ENCODE peak calls at places on chromosomes 4 and X, in eight cellular contexts. S, P, N, D, Z, F, C and K are unnamed samples. For H3K36me3, the result is how much of the 10 kb centered on the place peaks cover.

GRCh38 chrX:41922694-41923171 is 621 bp downstream of the CASK start:
- DNase-seq in S (peak), P (peak), N (no peak), D (peak), Z (peak), F (peak), C (peak), K (no peak)

GRCh38 chr4:24730256-24731001 is 64.9 kb upstream of the SOD3 start:
- DNase-seq in S (no peak), P (peak), N (no peak), D (peak), Z (peak), F (peak), C (no peak), K (no peak)

GRCh38 chr4:119738901-119739300 is 110.3 kb upstream of the PDE5A start:
- DNase-seq in S (no peak), P (no peak), N (no peak), D (no peak), Z (no peak), F (no peak), C (no peak), K (no peak)

GRCh38 chrX:138255373-138255772 is 456.1 kb downstream of the FGF13 start:
- DNase-seq in S (no peak), P (no peak), N (no peak), D (no peak), Z (no peak), F (no peak), C (no peak), K (no peak)

GRCh38 chr4:109631709-109632108 is 71.5 kb downstream of the CASP6 start:
- DNase-seq in S (no peak), P (peak), N (no peak), D (peak), Z (peak), F (peak), C (no peak), K (no peak)

GRCh38 chr4:8582941-8583654 is 2.9 kb downstream of the GPR78 start:
- DNase-seq in S (no peak), P (no peak), N (no peak), D (no peak), Z (no peak), F (no peak), C (no peak), K (no peak)

GRCh38 chrX:9339603-9340569 is 125.0 kb upstream of the TBL1X start:
- DNase-seq in S (no peak), P (peak), N (no peak), D (peak), Z (no peak), F (peak), C (peak), K (no peak)

GRCh38 chr4:60463846-60464502 is 736.2 kb upstream of the ADGRL3 start:
- DNase-seq in S (no peak), P (no peak), N (no peak), D (no peak), Z (no peak), F (no peak), C (no peak), K (no peak)

GRCh38 chrX:145923376-145923775 is 105.7 kb downstream of the SLITRK2 start:
- DNase-seq in S (no peak), P (no peak), N (no peak), D (no peak), Z (no peak), F (no peak), C (no peak), K (no peak)

GRCh38 chrX:49249071-49249470 is 13.8 kb downstream of the CCDC22 start:
- DNase-seq in S (no peak), P (no peak), N (no peak), D (no peak), Z (no peak), F (no peak), C (no peak), K (no peak)

GRCh38 chrX:71533850-71534515 is 1.1 kb downstream of the OGT start:
- DNase-seq in S (peak), P (peak), N (peak), D (peak), Z (peak), F (peak), C (peak), K (no peak)

GRCh38 chr4:6999172-7000086 is 43.7 kb upstream of the TADA2B start:
- DNase-seq in S (no peak), P (no peak), N (no peak), D (no peak), Z (no peak), F (no peak), C (no peak), K (no peak)

GRCh38 chr4:110998308-110998707 is 375.4 kb upstream of the PITX2 start:
- DNase-seq in S (no peak), P (no peak), N (no peak), D (no peak), Z (no peak), F (no peak), C (no peak), K (no peak)

GRCh38 chr4:89988268-89988667 is 93.6 kb downstream of the MMRN1 start:
- DNase-seq in S (no peak), P (no peak), N (no peak), D (no peak), Z (no peak), F (no peak), C (no peak), K (no peak)

GRCh38 chr4:84920591-84920990 is 45.9 kb downstream of the WDFY3 start:
- DNase-seq in S (peak), P (no peak), N (no peak), D (no peak), Z (no peak), F (no peak), C (no peak), K (no peak)

GRCh38 chr4:7171191-7171900 is 21.0 kb upstream of the SORCS2 start:
- DNase-seq in S (no peak), P (no peak), N (no peak), D (peak), Z (no peak), F (no peak), C (no peak), K (no peak)

GRCh38 chr4:25827897-25828296 is 34.9 kb downstream of the SEL1L3 start:
- DNase-seq in S (no peak), P (no peak), N (no peak), D (no peak), Z (no peak), F (no peak), C (no peak), K (no peak)

GRCh38 chrX:107894038-107894437 is 68.4 kb downstream of the MID2 start:
- DNase-seq in S (peak), P (peak), N (no peak), D (no peak), Z (peak), F (peak), C (no peak), K (peak)

GRCh38 chr4:170697845-170698244 is 608.1 kb upstream of the AADAT start:
- DNase-seq in S (no peak), P (no peak), N (no peak), D (no peak), Z (no peak), F (no peak), C (no peak), K (no peak)

GRCh38 chr4:56049428-56050212 is 100.9 kb downstream of the CEP135 start:
- DNase-seq in S (peak), P (no peak), N (no peak), D (no peak), Z (peak), F (peak), C (peak), K (peak)

GRCh38 chrX:154648931-154649863 is 4.2 kb downstream of the CTAG2 start:
- DNase-seq in S (no peak), P (no peak), N (no peak), D (no peak), Z (no peak), F (no peak), C (no peak), K (no peak)

GRCh38 chr4:4765811-4766210 is 93.7 kb upstream of the MSX1 start:
- DNase-seq in S (no peak), P (no peak), N (no peak), D (peak), Z (no peak), F (no peak), C (no peak), K (no peak)

GRCh38 chr4:126899382-126899801 is 733.4 kb upstream of the INTU start:
- DNase-seq in S (no peak), P (peak), N (no peak), D (no peak), Z (no peak), F (peak), C (peak), K (no peak)

GRCh38 chrX:111568356-111568755 is 56.9 kb downstream of the SERTM2 start:
- DNase-seq in S (no peak), P (no peak), N (no peak), D (no peak), Z (no peak), F (no peak), C (peak), K (no peak)

GRCh38 chr4:93313207-93313606 is 515.3 kb upstream of the ATOH1 start:
- DNase-seq in S (no peak), P (no peak), N (no peak), D (no peak), Z (no peak), F (no peak), C (no peak), K (no peak)

GRCh38 chrX:68238568-68238967 is 194.7 kb downstream of the OPHN1 start:
- DNase-seq in S (no peak), P (no peak), N (no peak), D (no peak), Z (no peak), F (no peak), C (no peak), K (peak)

GRCh38 chr4:181582595-181582994 is 660.6 kb upstream of the TENM3 start:
- DNase-seq in S (no peak), P (no peak), N (no peak), D (no peak), Z (no peak), F (no peak), C (peak), K (no peak)

GRCh38 chrX:29295987-29296680 is 708.9 kb downstream of the IL1RAPL1 start:
- DNase-seq in S (peak), P (no peak), N (no peak), D (no peak), Z (no peak), F (no peak), C (no peak), K (no peak)

GRCh38 chr4:16858275-16858752 is 40.1 kb downstream of the LDB2 start:
- DNase-seq in S (peak), P (peak), N (no peak), D (no peak), Z (no peak), F (peak), C (no peak), K (peak)

GRCh38 chrX:115690554-115691216 is 129.7 kb downstream of the PLS3 start:
- DNase-seq in S (peak), P (peak), N (peak), D (peak), Z (peak), F (peak), C (peak), K (peak)

GRCh38 chr4:179151770-179152169 is 1709.5 kb upstream of the AGA start:
- DNase-seq in S (no peak), P (no peak), N (no peak), D (no peak), Z (no peak), F (no peak), C (no peak), K (no peak)

GRCh38 chr4:7867701-7868429 is 71.8 kb downstream of the AFAP1 start:
- DNase-seq in S (no peak), P (no peak), N (no peak), D (no peak), Z (no peak), F (no peak), C (no peak), K (no peak)

GRCh38 chr4:142893012-142893411 is 46.9 kb upstream of the INPP4B start:
- DNase-seq in S (no peak), P (no peak), N (no peak), D (no peak), Z (no peak), F (no peak), C (no peak), K (peak)

GRCh38 chr4:144831971-144832370 is 186.0 kb downstream of the HHIP start:
- DNase-seq in S (peak), P (no peak), N (no peak), D (no peak), Z (no peak), F (no peak), C (no peak), K (no peak)

GRCh38 chrX:18828832-18829404 is 121.5 kb downstream of the PPEF1 start:
- DNase-seq in S (no peak), P (no peak), N (no peak), D (no peak), Z (no peak), F (no peak), C (no peak), K (no peak)

GRCh38 chrX:73922856-73923429 is 359.9 kb downstream of the CHIC1 start:
- DNase-seq in S (peak), P (no peak), N (no peak), D (no peak), Z (no peak), F (no peak), C (no peak), K (no peak)

GRCh38 chrX:12951590-12951965 is 23.3 kb upstream of the TMSB4X start:
- DNase-seq in S (no peak), P (no peak), N (no peak), D (no peak), Z (no peak), F (no peak), C (no peak), K (no peak)

GRCh38 chr4:1236103-1236641 is 12.8 kb downstream of the CTBP1 start:
- DNase-seq in S (no peak), P (no peak), N (no peak), D (peak), Z (no peak), F (no peak), C (no peak), K (no peak)

GRCh38 chr4:1239141-1239948 is 9.6 kb downstream of the CTBP1 start:
- DNase-seq in S (no peak), P (peak), N (no peak), D (peak), Z (no peak), F (no peak), C (no peak), K (no peak)

GRCh38 chr4:1239949-1240305 is 9.0 kb downstream of the CTBP1 start:
- DNase-seq in S (no peak), P (no peak), N (no peak), D (no peak), Z (no peak), F (no peak), C (no peak), K (no peak)

GRCh38 chr4:1238676-1239000 is 10.3 kb downstream of the CTBP1 start:
- DNase-seq in S (no peak), P (no peak), N (no peak), D (no peak), Z (no peak), F (no peak), C (no peak), K (no peak)

DNA sequence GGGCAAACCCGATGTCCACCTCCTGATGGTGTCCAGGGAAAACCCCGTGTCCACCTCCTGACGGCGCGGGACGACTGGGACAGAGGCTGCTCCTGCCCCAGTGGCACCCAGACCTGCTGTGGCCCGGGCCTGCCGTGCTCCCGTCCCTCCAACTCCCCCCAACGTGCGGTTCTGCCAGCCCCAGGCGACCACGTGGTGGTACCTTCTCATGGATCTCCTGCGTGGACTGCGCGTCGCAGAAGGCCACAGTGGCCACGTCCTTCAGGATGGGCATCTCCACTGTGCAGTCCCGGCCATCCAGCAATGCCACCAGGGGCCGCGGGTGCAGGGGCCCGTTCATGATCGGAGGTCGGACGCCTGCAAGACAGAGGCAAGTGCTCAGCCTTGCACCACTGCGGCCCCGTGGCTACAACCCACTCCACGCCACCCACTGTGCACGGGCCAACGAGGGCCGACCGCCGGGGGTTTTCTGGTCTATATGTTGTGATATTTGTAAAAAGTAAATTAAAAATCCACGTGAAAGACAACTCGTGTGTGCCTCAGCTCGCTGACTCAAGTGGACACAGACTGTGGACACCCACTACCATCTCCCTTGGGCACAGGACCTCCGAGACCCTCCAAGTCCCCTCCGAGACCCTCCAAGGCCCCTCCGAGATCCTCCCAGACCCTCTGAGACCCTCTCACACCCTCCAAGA is 10.8 kb downstream of the CTBP1 start:
- DNase-seq in S (no peak), P (no peak), N (no peak), D (peak), Z (no peak), F (no peak), C (no peak), K (no peak)
- H3K36me3 ChIP-seq in S (under half), P (half or more), N (half or more), D (under half), Z (under half), F (half or more), C (under half), K (half or more)

GRCh38 chr4:5810151-5810550 is 82.7 kb downstream of the CRMP1 start:
- DNase-seq in S (no peak), P (no peak), N (no peak), D (no peak), Z (no peak), F (no peak), C (no peak), K (no peak)

GRCh38 chr4:5805270-5805669 is 87.6 kb downstream of the CRMP1 start:
- DNase-seq in S (no peak), P (no peak), N (no peak), D (no peak), Z (no peak), F (no peak), C (no peak), K (no peak)

GRCh38 chr4:5810770-5811430 is 82.0 kb downstream of the CRMP1 start:
- DNase-seq in S (no peak), P (no peak), N (no peak), D (no peak), Z (no peak), F (no peak), C (no peak), K (no peak)

GRCh38 chr4:5809216-5809776 is 83.6 kb downstream of the CRMP1 start:
- DNase-seq in S (no peak), P (no peak), N (no peak), D (no peak), Z (no peak), F (no peak), C (no peak), K (no peak)

DNA sequence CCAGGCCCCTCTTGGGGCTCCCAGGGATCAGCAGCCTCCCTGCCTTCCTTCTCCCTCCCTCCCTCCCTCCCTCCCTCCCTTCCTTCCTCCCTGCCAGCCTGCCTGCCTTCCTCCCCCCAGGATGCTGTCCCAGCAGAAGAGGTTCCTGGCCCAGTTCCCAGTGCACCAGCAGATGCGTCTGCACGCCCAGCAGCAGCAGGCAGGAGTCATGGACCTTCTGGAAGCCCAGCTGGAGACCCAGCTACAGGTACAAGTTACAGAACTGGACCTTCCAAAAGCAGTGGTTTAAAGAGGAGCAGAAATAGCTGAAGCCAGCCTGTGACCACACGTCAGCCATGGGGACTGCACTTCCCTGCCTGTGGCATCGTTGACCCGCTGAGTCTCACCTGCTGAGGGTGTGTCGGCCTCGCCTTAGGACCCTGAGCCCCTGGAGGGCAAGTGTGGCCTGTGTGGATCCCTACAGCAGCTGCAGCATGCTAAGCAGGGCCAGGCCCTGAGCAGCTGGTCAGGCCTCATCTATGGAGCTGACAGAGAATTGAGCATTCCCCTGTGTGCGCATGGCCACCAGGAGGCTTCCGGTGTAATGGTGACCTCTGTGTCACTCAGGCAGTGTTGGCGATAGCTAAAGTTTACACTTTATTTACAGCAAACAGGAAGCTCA is 84.7 kb downstream of the CRMP1 start:
- DNase-seq in S (peak), P (no peak), N (no peak), D (no peak), Z (no peak), F (no peak), C (no peak), K (no peak)
- H3K36me3 ChIP-seq in S (under half), P (half or more), N (half or more), D (under half), Z (under half), F (under half), C (under half), K (half or more)

GRCh38 chr4:34893382-34893781 is 1350.9 kb downstream of the ARAP2 start:
- DNase-seq in S (no peak), P (no peak), N (no peak), D (no peak), Z (no peak), F (no peak), C (no peak), K (no peak)
- H3K36me3 ChIP-seq in S (under half), P (under half), N (under half), D (under half), Z (under half), F (under half), C (under half), K (under half)

DNA sequence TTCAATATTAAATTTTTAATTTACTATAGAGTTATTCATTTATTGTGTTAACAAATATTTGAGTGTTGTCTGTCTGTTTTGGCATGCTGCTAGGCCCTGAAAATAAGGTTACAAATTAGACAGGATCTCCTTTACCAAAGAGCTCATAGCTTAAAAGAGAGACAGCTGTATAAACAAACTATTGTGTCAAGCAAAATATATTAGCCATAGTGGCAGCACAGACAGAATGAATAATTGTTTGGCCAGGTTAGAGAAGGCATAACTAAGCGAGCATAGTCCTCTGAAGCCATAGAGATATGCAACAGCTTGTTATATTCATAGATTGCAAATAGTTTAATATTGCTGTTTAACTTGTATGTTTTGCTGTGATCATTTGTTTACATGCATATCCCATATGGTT is 66.7 kb upstream of the NDUFC1 start:
- DNase-seq in S (peak), P (no peak), N (no peak), D (no peak), Z (no peak), F (no peak), C (no peak), K (no peak)
- H3K36me3 ChIP-seq in S (under half), P (half or more), N (half or more), D (under half), Z (under half), F (under half), C (under half), K (half or more)

DNA sequence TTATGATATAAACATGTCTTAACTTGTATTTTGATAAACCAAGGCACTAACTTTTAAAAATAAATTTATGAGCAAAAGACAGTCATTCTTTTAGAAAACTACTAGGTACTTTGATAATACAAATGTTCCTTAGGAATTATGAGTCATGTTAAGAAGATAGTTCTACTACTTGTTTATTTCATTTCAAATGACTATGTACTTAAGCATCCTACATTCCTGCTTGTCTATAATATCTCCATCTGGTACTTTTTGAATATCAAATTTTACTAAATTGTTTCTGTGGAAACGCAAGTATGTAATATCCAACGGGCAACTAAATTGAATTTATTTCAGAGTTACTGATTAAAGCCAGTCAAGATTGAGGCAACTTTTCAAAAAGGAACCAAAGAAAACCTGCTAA is 61.8 kb downstream of the CAMK2D start:
- DNase-seq in S (no peak), P (no peak), N (no peak), D (no peak), Z (no peak), F (no peak), C (no peak), K (no peak)
- H3K36me3 ChIP-seq in S (under half), P (under half), N (under half), D (under half), Z (under half), F (under half), C (under half), K (under half)